ENCODE peak calls at places on chromosomes 13 and 19, in seven cellular contexts. One of them, this sample, is unnamed.

GRCh38 chr19:11191273-11191755 is 6.0 kb downstream of the KANK2 start:
- DNase-seq in endothelial cell of umbilical vein: peak; percentile 40
- DNase-seq in GM23338: peak; percentile 42
- DNase-seq in psoas muscle: peak; percentile 88
- DNase-seq in adrenal gland: peak; percentile 74
- DNase-seq in astrocyte: peak; percentile 20
- DNase-seq in SJCRH30: peak; percentile 99
- DNase-seq in this sample: peak; percentile 65

GRCh38 chr19:8145969-8146368 is 3.4 kb downstream of the FBN3 start:
- DNase-seq in endothelial cell of umbilical vein: no peak
- DNase-seq in GM23338: peak; percentile 84
- DNase-seq in psoas muscle: no peak
- DNase-seq in adrenal gland: no peak
- DNase-seq in astrocyte: no peak
- DNase-seq in SJCRH30: no peak
- DNase-seq in this sample: peak; percentile 6

GRCh38 chr13:114081761-114082681 is 50.4 kb downstream of the RASA3 start:
- DNase-seq in endothelial cell of umbilical vein: no peak
- DNase-seq in GM23338: no peak
- DNase-seq in psoas muscle: no peak
- DNase-seq in adrenal gland: no peak
- DNase-seq in astrocyte: no peak
- DNase-seq in SJCRH30: no peak
- DNase-seq in this sample: no peak

GRCh38 chr13:95254341-95254740 is 46.9 kb downstream of the ABCC4 start:
- DNase-seq in endothelial cell of umbilical vein: peak; percentile 18
- DNase-seq in GM23338: no peak
- DNase-seq in psoas muscle: no peak
- DNase-seq in adrenal gland: no peak
- DNase-seq in astrocyte: peak; percentile 57
- DNase-seq in SJCRH30: no peak
- DNase-seq in this sample: no peak

GRCh38 chr13:114143806-114144605 is 11.6 kb upstream of the RASA3 start:
- DNase-seq in endothelial cell of umbilical vein: no peak
- DNase-seq in GM23338: peak; percentile 72
- DNase-seq in psoas muscle: no peak
- DNase-seq in adrenal gland: no peak
- DNase-seq in astrocyte: no peak
- DNase-seq in SJCRH30: no peak
- DNase-seq in this sample: no peak

GRCh38 chr19:21691656-21692055 is 75.7 kb downstream of the ZNF100 start:
- DNase-seq in endothelial cell of umbilical vein: no peak
- DNase-seq in GM23338: no peak
- DNase-seq in psoas muscle: no peak
- DNase-seq in adrenal gland: no peak
- DNase-seq in astrocyte: no peak
- DNase-seq in SJCRH30: no peak
- DNase-seq in this sample: no peak

GRCh38 chr13:33571618-33572017 is 246.3 kb upstream of the RFC3 start:
- DNase-seq in endothelial cell of umbilical vein: no peak
- DNase-seq in GM23338: no peak
- DNase-seq in psoas muscle: no peak
- DNase-seq in adrenal gland: no peak
- DNase-seq in astrocyte: no peak
- DNase-seq in SJCRH30: no peak
- DNase-seq in this sample: no peak

GRCh38 chr13:49419292-49419691 is 24.6 kb downstream of the CAB39L start:
- DNase-seq in endothelial cell of umbilical vein: no peak
- DNase-seq in GM23338: no peak
- DNase-seq in psoas muscle: no peak
- DNase-seq in adrenal gland: peak; percentile 57
- DNase-seq in astrocyte: peak; percentile 45
- DNase-seq in SJCRH30: no peak
- DNase-seq in this sample: no peak

GRCh38 chr19:2507109-2507508 is 31.2 kb downstream of the GADD45B start:
- DNase-seq in endothelial cell of umbilical vein: peak; percentile 93
- DNase-seq in GM23338: no peak
- DNase-seq in psoas muscle: no peak
- DNase-seq in adrenal gland: no peak
- DNase-seq in astrocyte: peak; percentile 41
- DNase-seq in SJCRH30: no peak
- DNase-seq in this sample: peak; percentile 37

GRCh38 chr19:18397242-18398202 is at the start of gene LRRC25:
- DNase-seq in endothelial cell of umbilical vein: no peak
- DNase-seq in GM23338: peak; percentile 96
- DNase-seq in psoas muscle: no peak
- DNase-seq in adrenal gland: peak; percentile 66
- DNase-seq in astrocyte: no peak
- DNase-seq in SJCRH30: peak; percentile 51
- DNase-seq in this sample: peak; percentile 71

GRCh38 chr13:26518433-26519084 is 38.9 kb upstream of the WASF3 start:
- DNase-seq in endothelial cell of umbilical vein: no peak
- DNase-seq in GM23338: peak; percentile 69
- DNase-seq in psoas muscle: no peak
- DNase-seq in adrenal gland: no peak
- DNase-seq in astrocyte: no peak
- DNase-seq in SJCRH30: no peak
- DNase-seq in this sample: no peak

GRCh38 chr13:92175330-92175729 is 776.9 kb downstream of the GPC5 start:
- DNase-seq in endothelial cell of umbilical vein: no peak
- DNase-seq in GM23338: peak; percentile 67
- DNase-seq in psoas muscle: no peak
- DNase-seq in adrenal gland: no peak
- DNase-seq in astrocyte: peak; percentile 76
- DNase-seq in SJCRH30: peak; percentile 31
- DNase-seq in this sample: peak; percentile 23

GRCh38 chr13:42544246-42544915 is 29.6 kb upstream of the TNFSF11 start:
- DNase-seq in endothelial cell of umbilical vein: no peak
- DNase-seq in GM23338: no peak
- DNase-seq in psoas muscle: no peak
- DNase-seq in adrenal gland: no peak
- DNase-seq in astrocyte: peak; percentile 15
- DNase-seq in SJCRH30: no peak
- DNase-seq in this sample: no peak

GRCh38 chr19:41821003-41821735 is 23.3 kb downstream of the LYPD4 start:
- DNase-seq in endothelial cell of umbilical vein: peak; percentile 53
- DNase-seq in GM23338: peak; percentile 90
- DNase-seq in psoas muscle: no peak
- DNase-seq in adrenal gland: no peak
- DNase-seq in astrocyte: no peak
- DNase-seq in SJCRH30: peak; percentile 34
- DNase-seq in this sample: peak; percentile 18

GRCh38 chr19:52086481-52086880 is 9.1 kb downstream of the ZNF841 start:
- DNase-seq in endothelial cell of umbilical vein: no peak
- DNase-seq in GM23338: no peak
- DNase-seq in psoas muscle: no peak
- DNase-seq in adrenal gland: peak; percentile 36
- DNase-seq in astrocyte: no peak
- DNase-seq in SJCRH30: no peak
- DNase-seq in this sample: no peak

GRCh38 chr13:95237310-95237870 is 63.9 kb downstream of the ABCC4 start:
- DNase-seq in endothelial cell of umbilical vein: no peak
- DNase-seq in GM23338: no peak
- DNase-seq in psoas muscle: no peak
- DNase-seq in adrenal gland: no peak
- DNase-seq in astrocyte: no peak
- DNase-seq in SJCRH30: no peak
- DNase-seq in this sample: no peak

GRCh38 chr13:29595380-29596063 is at the start of gene SLC7A1:
- DNase-seq in endothelial cell of umbilical vein: peak; percentile 84
- DNase-seq in GM23338: peak; percentile 95
- DNase-seq in psoas muscle: peak; percentile 80
- DNase-seq in adrenal gland: peak; percentile 76
- DNase-seq in astrocyte: peak; percentile 73
- DNase-seq in SJCRH30: peak; percentile 87
- DNase-seq in this sample: peak; percentile 83

GRCh38 chr13:111398196-111398595 is 77.8 kb downstream of the TEX29 start:
- DNase-seq in endothelial cell of umbilical vein: no peak
- DNase-seq in GM23338: no peak
- DNase-seq in psoas muscle: no peak
- DNase-seq in adrenal gland: no peak
- DNase-seq in astrocyte: no peak
- DNase-seq in SJCRH30: no peak
- DNase-seq in this sample: no peak

GRCh38 chr13:60146491-60146890 is 17.2 kb downstream of the DIAPH3 start:
- DNase-seq in endothelial cell of umbilical vein: peak; percentile 32
- DNase-seq in GM23338: no peak
- DNase-seq in psoas muscle: no peak
- DNase-seq in adrenal gland: no peak
- DNase-seq in astrocyte: peak; percentile 10
- DNase-seq in SJCRH30: no peak
- DNase-seq in this sample: no peak

GRCh38 chr19:37227996-37228395 is 10.0 kb downstream of the ZNF383 start:
- DNase-seq in endothelial cell of umbilical vein: no peak
- DNase-seq in GM23338: peak; percentile 84
- DNase-seq in psoas muscle: no peak
- DNase-seq in adrenal gland: no peak
- DNase-seq in astrocyte: no peak
- DNase-seq in SJCRH30: peak; percentile 32
- DNase-seq in this sample: no peak

GRCh38 chr13:110509478-110509926 is 52.0 kb downstream of the RAB20 start:
- DNase-seq in endothelial cell of umbilical vein: no peak
- DNase-seq in GM23338: no peak
- DNase-seq in psoas muscle: no peak
- DNase-seq in adrenal gland: no peak
- DNase-seq in astrocyte: no peak
- DNase-seq in SJCRH30: no peak
- DNase-seq in this sample: no peak

GRCh38 chr19:27744926-27745844 is 1467.8 kb downstream of the UQCRFS1 start:
- DNase-seq in endothelial cell of umbilical vein: no peak
- DNase-seq in GM23338: no peak
- DNase-seq in psoas muscle: no peak
- DNase-seq in adrenal gland: peak; percentile 10
- DNase-seq in astrocyte: peak; percentile 50
- DNase-seq in SJCRH30: peak; percentile 71
- DNase-seq in this sample: no peak

GRCh38 chr13:59750860-59751259 is 412.9 kb downstream of the DIAPH3 start:
- DNase-seq in endothelial cell of umbilical vein: peak; percentile 4
- DNase-seq in GM23338: peak; percentile 95
- DNase-seq in psoas muscle: no peak
- DNase-seq in adrenal gland: no peak
- DNase-seq in astrocyte: peak; percentile 81
- DNase-seq in SJCRH30: peak; percentile 48
- DNase-seq in this sample: peak; percentile 79

GRCh38 chr13:106528711-106529414 is 6.6 kb downstream of the EFNB2 start:
- DNase-seq in endothelial cell of umbilical vein: no peak
- DNase-seq in GM23338: no peak
- DNase-seq in psoas muscle: no peak
- DNase-seq in adrenal gland: no peak
- DNase-seq in astrocyte: no peak
- DNase-seq in SJCRH30: peak; percentile 32
- DNase-seq in this sample: peak; percentile 51
- H3K4me3 ChIP-seq in endothelial cell of umbilical vein: no peak overlapping the region
- H3K4me3 ChIP-seq in GM23338: no peak overlapping the region
- H3K4me3 ChIP-seq in psoas muscle: peak overlapping the region; percentile 14
- H3K4me3 ChIP-seq in adrenal gland: no peak overlapping the region
- H3K4me3 ChIP-seq in astrocyte: no peak overlapping the region
- H3K4me3 ChIP-seq in SJCRH30: no peak overlapping the region
- H3K4me3 ChIP-seq in this sample: no peak overlapping the region

GRCh38 chr13:44293908-44294735 is 79.5 kb upstream of the SERP2 start:
- DNase-seq in endothelial cell of umbilical vein: peak; percentile 75
- DNase-seq in GM23338: no peak
- DNase-seq in psoas muscle: no peak
- DNase-seq in adrenal gland: no peak
- DNase-seq in astrocyte: peak; percentile 50
- DNase-seq in SJCRH30: no peak
- DNase-seq in this sample: no peak
- H3K4me1 ChIP-seq in endothelial cell of umbilical vein: peaks cover 10% of the 10 kb centered on the region
- H3K4me1 ChIP-seq in GM23338: no peaks in the 10 kb centered on the region
- H3K4me1 ChIP-seq in psoas muscle: peaks cover 47% of the 10 kb centered on the region
- H3K4me1 ChIP-seq in adrenal gland: no peaks in the 10 kb centered on the region
- H3K4me1 ChIP-seq in astrocyte: peaks cover 8% of the 10 kb centered on the region
- H3K4me1 ChIP-seq in SJCRH30: no peaks in the 10 kb centered on the region
- H3K4me1 ChIP-seq in this sample: no peaks in the 10 kb centered on the region

DNA sequence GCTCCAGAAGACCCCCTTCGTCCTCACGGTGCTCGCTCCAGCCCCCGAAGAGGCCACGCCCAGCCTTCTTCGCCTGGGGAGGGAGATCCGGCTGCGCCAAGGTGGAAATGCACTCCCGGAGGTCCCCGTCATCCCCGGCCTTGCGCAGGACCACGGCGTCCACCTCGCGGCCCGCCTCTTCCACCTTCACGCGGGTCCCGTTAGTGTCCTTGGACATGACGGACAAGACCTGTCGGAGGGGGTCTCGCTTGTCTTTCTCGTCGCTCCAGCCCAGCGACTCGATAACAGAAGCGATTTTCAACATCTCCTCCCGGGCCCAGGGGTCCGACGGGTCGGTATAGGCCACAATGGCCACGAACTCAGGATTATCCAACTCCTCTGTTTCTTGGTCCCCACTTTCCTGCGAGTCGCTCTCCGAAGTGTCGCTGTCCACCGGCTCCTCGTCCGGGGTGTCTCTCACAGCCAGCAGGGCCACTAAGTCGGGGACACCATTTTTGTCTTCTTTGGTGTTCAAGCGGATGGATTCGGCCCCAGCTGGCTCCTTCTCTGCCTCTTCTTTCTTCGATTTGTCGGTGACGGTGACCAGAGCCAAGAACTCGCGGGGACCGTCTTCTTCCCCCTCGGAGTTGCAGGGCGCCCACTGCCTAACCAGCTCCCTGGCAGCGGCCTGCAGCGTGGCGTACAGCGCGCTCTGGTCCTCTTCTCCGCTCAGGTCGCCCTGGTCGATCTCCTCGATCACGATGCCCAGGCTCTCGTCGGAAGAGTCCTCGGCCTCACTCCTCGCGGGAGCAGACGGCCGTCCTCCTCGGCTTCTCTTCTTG is 1.3 kb downstream of the PNMA8B start:
- DNase-seq in endothelial cell of umbilical vein: no peak
- DNase-seq in GM23338: peak; percentile 45
- DNase-seq in psoas muscle: peak; percentile 21
- DNase-seq in adrenal gland: peak; percentile 39
- DNase-seq in astrocyte: no peak
- DNase-seq in SJCRH30: no peak
- DNase-seq in this sample: no peak
- H3K27me3 ChIP-seq in endothelial cell of umbilical vein: peaks cover 62% of the 10 kb centered on the region
- H3K27me3 ChIP-seq in GM23338: peaks cover 63% of the 10 kb centered on the region
- H3K27me3 ChIP-seq in psoas muscle: peaks cover 22% of the 10 kb centered on the region
- H3K27me3 ChIP-seq in adrenal gland: no peaks in the 10 kb centered on the region
- H3K27me3 ChIP-seq in astrocyte: peaks cover 30% of the 10 kb centered on the region
- H3K27me3 ChIP-seq in SJCRH30: peaks cover 13% of the 10 kb centered on the region
- H3K27me3 ChIP-seq in this sample: no peaks in the 10 kb centered on the region

GRCh38 chr19:34330116-34330515 is 34.9 kb upstream of the GPI start:
- DNase-seq in endothelial cell of umbilical vein: no peak
- DNase-seq in GM23338: no peak
- DNase-seq in psoas muscle: no peak
- DNase-seq in adrenal gland: no peak
- DNase-seq in astrocyte: no peak
- DNase-seq in SJCRH30: no peak
- DNase-seq in this sample: no peak
- H3K4me3 ChIP-seq in endothelial cell of umbilical vein: no peak overlapping the region
- H3K4me3 ChIP-seq in GM23338: no peak overlapping the region
- H3K4me3 ChIP-seq in psoas muscle: no peak overlapping the region
- H3K4me3 ChIP-seq in adrenal gland: no peak overlapping the region
- H3K4me3 ChIP-seq in astrocyte: no peak overlapping the region
- H3K4me3 ChIP-seq in SJCRH30: no peak overlapping the region
- H3K4me3 ChIP-seq in this sample: no peak overlapping the region

GRCh38 chr13:97238883-97239282 is 16.8 kb downstream of the MBNL2 start:
- DNase-seq in endothelial cell of umbilical vein: no peak
- DNase-seq in GM23338: no peak
- DNase-seq in psoas muscle: no peak
- DNase-seq in adrenal gland: no peak
- DNase-seq in astrocyte: no peak
- DNase-seq in SJCRH30: no peak
- DNase-seq in this sample: no peak
- H3K4me1 ChIP-seq in endothelial cell of umbilical vein: peaks cover 95% of the 10 kb centered on the region
- H3K4me1 ChIP-seq in GM23338: peaks cover 36% of the 10 kb centered on the region
- H3K4me1 ChIP-seq in psoas muscle: peaks cover 91% of the 10 kb centered on the region
- H3K4me1 ChIP-seq in adrenal gland: peaks cover 46% of the 10 kb centered on the region
- H3K4me1 ChIP-seq in astrocyte: no peaks in the 10 kb centered on the region
- H3K4me1 ChIP-seq in SJCRH30: peaks cover 2% of the 10 kb centered on the region
- H3K4me1 ChIP-seq in this sample: peaks cover 23% of the 10 kb centered on the region